ENCODE peak calls at places on chromosomes 5 and 9, in seven cellular contexts. H is effector memory CD8-positive, alpha-beta T cell; T is NCI-H82; U is bronchial epithelial cell; I is naive thymus-derived CD8-positive, alpha-beta T cell; X is ecto neural progenitor cell; R is sigmoid colon. D is an unnamed sample.

GRCh38 chr9:8809747-8810146 is 1010.2 kb upstream of the DMAC1 start:
- DNase-seq in H (no peak), T (peak; percentile 80), U (no peak), I (no peak), X (no peak), R (no peak), D (no peak)

GRCh38 chr9:96251451-96251850 is 50.5 kb downstream of the HSD17B3 start:
- DNase-seq in H (no peak), T (no peak), U (peak; percentile 94), I (no peak), X (no peak), R (no peak), D (no peak)

GRCh38 chr5:90185897-90186468 is 223.6 kb downstream of the CETN3 start:
- DNase-seq in H (no peak), T (no peak), U (no peak), I (no peak), X (no peak), R (no peak), D (no peak)

GRCh38 chr5:17105744-17106450 is 111.5 kb upstream of the BASP1 start:
- DNase-seq in H (no peak), T (no peak), U (peak; percentile 86), I (no peak), X (no peak), R (no peak), D (no peak)

GRCh38 chr5:84450617-84451414 is 66.1 kb upstream of the EDIL3 start:
- DNase-seq in H (no peak), T (peak; percentile 2), U (no peak), I (no peak), X (no peak), R (no peak), D (no peak)

GRCh38 chr9:107739601-107740082 is 250.1 kb upstream of the KLF4 start:
- DNase-seq in H (no peak), T (no peak), U (peak; percentile 83), I (no peak), X (no peak), R (peak; percentile 74), D (no peak)

GRCh38 chr9:108477538-108478006 is 378.2 kb downstream of the ACTL7B start:
- DNase-seq in H (no peak), T (no peak), U (peak; percentile 96), I (no peak), X (no peak), R (no peak), D (no peak)

GRCh38 chr5:107456281-107456715 is 214.4 kb downstream of the EFNA5 start:
- DNase-seq in H (no peak), T (no peak), U (peak; percentile 97), I (no peak), X (no peak), R (no peak), D (no peak)

GRCh38 chr9:106179181-106179580 is 484.8 kb downstream of the TMEM38B start:
- DNase-seq in H (no peak), T (no peak), U (no peak), I (no peak), X (no peak), R (no peak), D (no peak)

GRCh38 chr5:6729400-6730310 is 16.4 kb downstream of the TENT4A start:
- DNase-seq in H (peak; percentile 17), T (peak; percentile 57), U (no peak), I (peak; percentile 36), X (no peak), R (peak; percentile 69), D (no peak)